ENCODE peak calls at places on chromosomes 1 and 21, in seven cellular contexts. A, J, V, E, Y, B and S are unnamed samples.

GRCh38 chr21:32538147-32538792 is 47.1 kb downstream of the TCP10L start:
- DNase-seq in A (no peak), J (no peak), V (no peak), E (peak; percentile 19), Y (no peak), B (no peak), S (no peak)

GRCh38 chr1:207923121-207923520 is 12.2 kb upstream of the CD34 start:
- DNase-seq in A (no peak), J (no peak), V (no peak), E (no peak), Y (no peak), B (no peak), S (no peak)

GRCh38 chr1:230869499-230869898 is 1.2 kb upstream of the C1orf198 start:
- DNase-seq in A (no peak), J (no peak), V (no peak), E (no peak), Y (no peak), B (no peak), S (no peak)

GRCh38 chr21:36744560-36745231 is 45.8 kb downstream of the SIM2 start:
- DNase-seq in A (peak; percentile 46), J (peak; percentile 76), V (no peak), E (no peak), Y (no peak), B (no peak), S (no peak)

GRCh38 chr1:172764378-172764777 is 105.5 kb downstream of the FASLG start:
- DNase-seq in A (peak; percentile 27), J (no peak), V (no peak), E (peak; percentile 18), Y (no peak), B (peak; percentile 42), S (no peak)

GRCh38 chr21:35048706-35049617 is at the start of gene RUNX1:
- DNase-seq in A (no peak), J (no peak), V (no peak), E (peak; percentile 90), Y (peak; percentile 32), B (peak; percentile 66), S (peak; percentile 84)

GRCh38 chr1:96234299-96234698 is 487.3 kb upstream of the PTBP2 start:
- DNase-seq in A (peak; percentile 42), J (peak; percentile 65), V (no peak), E (no peak), Y (no peak), B (no peak), S (no peak)

GRCh38 chr1:225454733-225455132 is 26.9 kb upstream of the LBR start:
- DNase-seq in A (no peak), J (no peak), V (peak; percentile 67), E (peak; percentile 83), Y (no peak), B (peak; percentile 85), S (no peak)

GRCh38 chr1:180953791-180954721 is 41.4 kb downstream of the KIAA1614 start:
- DNase-seq in A (peak; percentile 76), J (peak; percentile 91), V (peak; percentile 42), E (peak; percentile 63), Y (peak; percentile 78), B (peak; percentile 76), S (peak; percentile 75)

GRCh38 chr21:27171704-27172103 is 204.8 kb upstream of the ADAMTS5 start:
- DNase-seq in A (no peak), J (no peak), V (no peak), E (no peak), Y (no peak), B (no peak), S (no peak)

GRCh38 chr1:181936768-181937581 is 124.5 kb downstream of the ZNF648 start:
- DNase-seq in A (no peak), J (no peak), V (peak; percentile 33), E (peak; percentile 55), Y (no peak), B (peak; percentile 24), S (peak; percentile 69)

GRCh38 chr1:15130607-15131006 is 22.9 kb upstream of the TMEM51 start:
- DNase-seq in A (no peak), J (no peak), V (no peak), E (no peak), Y (no peak), B (no peak), S (no peak)

GRCh38 chr1:209703834-209704504 is 677 bp upstream of the HSD11B1 start:
- DNase-seq in A (no peak), J (no peak), V (no peak), E (no peak), Y (no peak), B (no peak), S (no peak)